ENCODE peak calls at places on chromosomes 6 and 20, in four cellular contexts. E, S, F and V are unnamed samples.
A peak's percentile ranks its signal among the peaks of the same experiment; 100 is the strongest.

GRCh38 chr6:6995328-6995727 is 112.4 kb upstream of the RREB1 start:
- DNase-seq in S (no peak), E (no peak), F (no peak), V (no peak)

GRCh38 chr6:145017516-145017915 is 717.8 kb downstream of the EPM2A start:
- DNase-seq in E (no peak), F (no peak), S (no peak), V (no peak)

GRCh38 chr20:63703471-63703975 is 4.3 kb downstream of the ARFRP1 start:
- DNase-seq in E (peak; percentile 75), S (peak; percentile 39), F (no peak), V (peak; percentile 85)

GRCh38 chr6:16299861-16300260 is 61.5 kb downstream of the GMPR start:
- DNase-seq in F (no peak), S (no peak), E (no peak), V (no peak)

GRCh38 chr20:856361-856775 is 22.9 kb downstream of the FAM110A start:
- DNase-seq in S (no peak), E (no peak), F (peak; percentile 60), V (peak; percentile 99)

GRCh38 chr20:41408131-41408789 is 41.6 kb upstream of the EMILIN3 start:
- DNase-seq in E (no peak), F (no peak), S (no peak), V (no peak)

GRCh38 chr6:44932651-44933091 is 395.5 kb upstream of the RUNX2 start:
- DNase-seq in F (no peak), S (no peak), E (no peak), V (no peak)

GRCh38 chr6:55174211-55175013 is at the start of gene HCRTR2:
- DNase-seq in E (peak; percentile 47), F (no peak), S (no peak), V (no peak)

GRCh38 chr6:82030301-82030700 is 217.2 kb downstream of the IBTK start:
- DNase-seq in S (no peak), F (no peak), E (no peak), V (no peak)

GRCh38 chr20:45798935-45799642 is 7.3 kb downstream of the DNTTIP1 start:
- DNase-seq in F (peak; percentile 53), S (peak; percentile 56), E (no peak), V (no peak)

GRCh38 chr6:153130515-153131036 is 506 bp downstream of the RGS17 start:
- DNase-seq in S (peak; percentile 43), F (no peak), E (peak; percentile 73), V (no peak)

DNA sequence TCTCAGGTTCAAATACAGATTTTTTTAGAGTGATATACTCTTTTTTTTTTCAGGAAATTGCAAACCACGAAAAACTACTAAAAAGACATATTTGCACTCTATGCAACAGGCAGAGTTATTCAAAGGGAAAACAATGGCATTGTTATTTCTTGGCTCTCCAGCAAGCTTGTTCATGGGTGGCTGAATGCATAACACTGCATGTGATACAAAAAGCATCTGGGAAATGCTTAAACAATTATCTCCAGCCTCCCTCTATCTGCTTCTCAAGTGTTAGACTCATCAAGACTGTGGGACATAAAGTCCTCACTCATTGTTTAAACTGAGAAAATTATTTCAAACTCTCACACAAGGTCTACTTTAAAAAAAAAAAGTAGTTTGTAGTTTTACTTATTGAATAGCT is 7.3 kb upstream of the COL12A1 start:
- DNase-seq in F (no peak), E (no peak), S (no peak), V (no peak)
- H3K4me1 ChIP-seq in F (peaks cover 27% of the 10 kb centered on the region), E (peaks cover 6% of the 10 kb centered on the region), S (peaks cover 5% of the 10 kb centered on the region), V (no peaks in the 10 kb centered on the region)

GRCh38 chr6:170086639-170087420 is 204.0 kb downstream of the DLL1 start:
- DNase-seq in E (peak; percentile 70), F (peak; percentile 37), S (peak; percentile 26), V (peak; percentile 50)

GRCh38 chr6:170088349-170088951 is 202.4 kb downstream of the DLL1 start:
- DNase-seq in E (peak; percentile 88), F (peak; percentile 50), S (peak; percentile 31), V (peak; percentile 45)

GRCh38 chr6:170089937-170090335 is 200.9 kb downstream of the DLL1 start:
- DNase-seq in F (peak; percentile 24), E (peak; percentile 75), S (no peak), V (no peak)

GRCh38 chr6:170085475-170086401 is 205.1 kb downstream of the DLL1 start:
- DNase-seq in E (peak; percentile 71), F (peak; percentile 19), S (no peak), V (no peak)

DNA sequence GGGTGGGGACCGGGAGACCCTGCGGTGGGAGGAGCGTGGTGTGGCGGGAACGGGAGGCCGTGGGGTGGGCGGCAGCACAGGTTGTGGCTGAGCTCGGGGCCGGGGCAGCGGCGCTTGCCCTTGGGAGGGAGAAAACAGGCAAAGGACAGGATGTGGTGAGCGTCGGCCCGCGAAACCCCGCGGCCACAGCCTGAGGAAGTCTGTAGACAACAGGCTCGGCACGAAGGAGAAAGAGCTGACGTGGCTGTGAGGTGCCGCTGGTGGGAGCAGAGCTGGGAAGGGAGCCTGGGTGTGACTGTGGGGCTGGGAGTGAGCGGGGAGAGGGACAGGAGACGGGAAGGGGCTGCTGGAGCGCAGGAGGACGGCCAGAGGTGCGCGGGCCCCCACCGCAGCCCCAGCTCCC is 202.9 kb downstream of the DLL1 start:
- DNase-seq in S (peak; percentile 36), E (peak; percentile 93), F (peak; percentile 52), V (peak; percentile 48)
- H3K4me3 ChIP-seq in S (no peak overlapping the region), E (peak overlapping the region; percentile 30), F (peak overlapping the region; percentile 14), V (no peak overlapping the region)

GRCh38 chr6:3460253-3460652 is 3.4 kb upstream of the SLC22A23 start:
- DNase-seq in S (no peak), E (no peak), F (no peak), V (no peak)
- H3K27ac ChIP-seq in S (no peak overlapping the region), E (no peak overlapping the region), F (no peak overlapping the region), V (no peak overlapping the region)

GRCh38 chr20:4091332-4092135 is 76.2 kb upstream of the RNF24 start:
- DNase-seq in E (peak; percentile 83), S (peak; percentile 78), F (peak; percentile 77), V (no peak)

GRCh38 chr20:4088766-4089165 is 73.4 kb upstream of the RNF24 start:
- DNase-seq in E (peak; percentile 9), F (no peak), S (no peak), V (no peak)

GRCh38 chr20:4087923-4088322 is 72.6 kb upstream of the RNF24 start:
- DNase-seq in E (no peak), F (no peak), S (no peak), V (no peak)

GRCh38 chr20:4092136-4092479 is 76.8 kb upstream of the RNF24 start:
- DNase-seq in S (no peak), F (no peak), E (peak; percentile 14), V (no peak)

GRCh38 chr20:4090756-4091331 is 75.5 kb upstream of the RNF24 start:
- DNase-seq in F (no peak), S (no peak), E (no peak), V (no peak)
- H3K4me1 ChIP-seq in F (peaks cover 5% of the 10 kb centered on the region), S (no peaks in the 10 kb centered on the region), E (no peaks in the 10 kb centered on the region), V (no peaks in the 10 kb centered on the region)

GRCh38 chr6:108623995-108624394 is 63.3 kb downstream of the FOXO3 start:
- DNase-seq in F (no peak), E (no peak), S (no peak), V (no peak)
- H3K4me3 ChIP-seq in F (no peak overlapping the region), E (no peak overlapping the region), S (no peak overlapping the region), V (no peak overlapping the region)